ENCODE peak calls at places on chromosomes 3 and 15, in five cellular contexts. O, Y, E, U and S are unnamed samples.

GRCh38 chr3:128499724-128500275 is 6.8 kb upstream of the GATA2 start:
- DNase-seq in E (peak; percentile 64), Y (no peak), U (no peak), O (no peak), S (peak; percentile 65)

GRCh38 chr3:127484601-127485388 is 105.7 kb downstream of the TPRA1 start:
- DNase-seq in Y (no peak), O (no peak), E (no peak), U (no peak), S (peak; percentile 59)

GRCh38 chr3:33363113-33363800 is 76.9 kb downstream of the UBP1 start:
- DNase-seq in E (peak; percentile 30), O (no peak), Y (no peak), U (no peak), S (peak; percentile 54)

GRCh38 chr15:51004103-51004536 is 90.6 kb downstream of the TNFAIP8L3 start:
- DNase-seq in U (no peak), O (no peak), E (peak; percentile 20), Y (no peak), S (no peak)

GRCh38 chr15:60865507-60865906 is 363.6 kb downstream of the RORA start:
- DNase-seq in E (no peak), Y (no peak), O (no peak), U (no peak), S (no peak)

GRCh38 chr3:170985304-170985703 is 41.2 kb downstream of the SLC2A2 start:
- DNase-seq in E (no peak), Y (no peak), U (no peak), O (no peak), S (no peak)

GRCh38 chr15:101807345-101807945 is 4.1 kb downstream of the OR4F6 start:
- DNase-seq in O (no peak), E (peak; percentile 85), U (no peak), Y (no peak), S (peak; percentile 85)

GRCh38 chr3:194617058-194617671 is 16.1 kb downstream of the TMEM44 start:
- DNase-seq in O (no peak), U (no peak), Y (no peak), E (no peak), S (no peak)

GRCh38 chr3:191356586-191357439 is 26.5 kb upstream of the UTS2B start:
- DNase-seq in O (peak; percentile 6), U (no peak), E (peak; percentile 84), Y (no peak), S (peak; percentile 86)

GRCh38 chr15:65559941-65560340 is 29.7 kb downstream of the HACD3 start:
- DNase-seq in E (no peak), O (no peak), U (no peak), Y (no peak), S (no peak)

GRCh38 chr3:159239054-159239453 is 437.2 kb downstream of the MFSD1 start:
- DNase-seq in O (no peak), Y (no peak), U (no peak), E (peak; percentile 32), S (no peak)

GRCh38 chr15:62307551-62307950 is 142.5 kb upstream of the C2CD4B start:
- DNase-seq in Y (no peak), O (no peak), U (no peak), E (peak; percentile 87), S (peak; percentile 66)

GRCh38 chr15:69979269-69979668 is 118.4 kb downstream of the TLE3 start:
- DNase-seq in E (peak; percentile 66), Y (no peak), O (no peak), U (no peak), S (peak; percentile 71)

GRCh38 chr15:81914734-81915234 is 131.0 kb downstream of the MEX3B start:
- DNase-seq in Y (no peak), E (no peak), O (no peak), U (no peak), S (no peak)

GRCh38 chr15:31304736-31305365 is 21.8 kb upstream of the KLF13 start:
- DNase-seq in E (no peak), U (no peak), Y (no peak), O (no peak), S (no peak)

GRCh38 chr3:177388209-177388608 is 190.9 kb upstream of the TBL1XR1 start:
- DNase-seq in Y (no peak), E (no peak), U (no peak), O (no peak), S (no peak)

GRCh38 chr3:161250116-161250515 is 29.0 kb downstream of the NMD3 start:
- DNase-seq in U (no peak), O (no peak), Y (no peak), E (no peak), S (no peak)

GRCh38 chr3:95655363-95655986 is 1158.9 kb upstream of the EPHA6 start:
- DNase-seq in E (no peak), O (no peak), Y (no peak), U (no peak), S (peak; percentile 0)

GRCh38 chr3:13593615-13594014 is 44.7 kb downstream of the FBLN2 start:
- DNase-seq in U (no peak), Y (no peak), O (no peak), E (no peak), S (no peak)

GRCh38 chr3:25047058-25047457 is 381.0 kb upstream of the RARB start:
- DNase-seq in E (no peak), Y (no peak), U (no peak), O (no peak), S (no peak)

GRCh38 chr3:172223870-172224269 is 184.5 kb downstream of the FNDC3B start:
- DNase-seq in O (no peak), U (no peak), E (no peak), Y (no peak), S (no peak)

GRCh38 chr3:111690242-111690641 is 95.1 kb upstream of the ZBED2 start:
- DNase-seq in E (peak; percentile 94), Y (no peak), U (no peak), O (no peak), S (peak; percentile 77)